ENCODE peak calls at places on chromosomes 16 and 17, in five cellular contexts. Q is A549, O is HepG2, N is K562, C is HCT116. G is an unnamed sample.
A peak's percentile ranks its signal among the peaks of the same experiment; 100 is the strongest.

GRCh38 chr17:53470626-53471025 is 352.1 kb upstream of the KIF2B start:
- DNase-seq in Q (no peak), C (no peak), O (no peak), N (no peak), G (no peak)

GRCh38 chr16:50281391-50282009 is 15.1 kb downstream of the ADCY7 start:
- DNase-seq in O (no peak), N (no peak), Q (no peak), C (no peak), G (no peak)

GRCh38 chr16:4882633-4883285 is 35.5 kb downstream of the UBN1 start:
- DNase-seq in N (peak; percentile 53), C (peak; percentile 92), Q (no peak), O (no peak), G (no peak)

GRCh38 chr17:64216385-64217248 is 46.4 kb downstream of the TEX2 start:
- DNase-seq in O (peak; percentile 94), C (no peak), N (peak; percentile 74), Q (no peak), G (peak; percentile 26)

GRCh38 chr17:50117202-50118040 is 12.5 kb downstream of the SAMD14 start:
- DNase-seq in C (peak; percentile 68), O (peak; percentile 51), N (peak; percentile 83), Q (peak; percentile 78), G (no peak)

GRCh38 chr17:7502987-7503386 is 18.8 kb downstream of the POLR2A start:
- DNase-seq in Q (no peak), O (no peak), N (peak; percentile 17), C (no peak), G (no peak)

GRCh38 chr16:69064164-69064563 is 41.3 kb upstream of the HAS3 start:
- DNase-seq in O (no peak), C (peak; percentile 73), N (no peak), Q (no peak), G (no peak)

GRCh38 chr16:17159616-17160015 is 311.1 kb downstream of the XYLT1 start:
- DNase-seq in C (no peak), N (no peak), Q (no peak), O (no peak), G (no peak)

GRCh38 chr17:40474419-40475002 is 26.9 kb downstream of the TNS4 start:
- DNase-seq in C (no peak), Q (no peak), N (peak; percentile 62), O (no peak), G (no peak)

GRCh38 chr16:79734721-79735120 is 134.2 kb upstream of the MAF start:
- DNase-seq in Q (no peak), N (no peak), O (no peak), C (no peak), G (no peak)

GRCh38 chr16:1543085-1543896 is 9.8 kb downstream of the TMEM204 start:
- DNase-seq in Q (peak; percentile 51), C (peak; percentile 31), N (peak; percentile 80), O (peak; percentile 39), G (peak; percentile 20)

GRCh38 chr17:59366773-59367656 is 35.6 kb downstream of the YPEL2 start:
- DNase-seq in Q (no peak), C (no peak), O (peak; percentile 98), N (no peak), G (no peak)

GRCh38 chr16:71878911-71879310 is 5.1 kb downstream of the ZNF821 start:
- DNase-seq in C (no peak), N (no peak), Q (no peak), O (no peak), G (no peak)

GRCh38 chr17:57783338-57783742 is 38.2 kb upstream of the CCDC182 start:
- DNase-seq in O (peak; percentile 53), Q (peak; percentile 84), N (peak; percentile 76), C (peak; percentile 18), G (no peak)

GRCh38 chr16:66899945-66900688 is 18.6 kb downstream of the CDH16 start:
- DNase-seq in O (peak; percentile 72), Q (peak; percentile 54), C (no peak), N (peak; percentile 97), G (no peak)

GRCh38 chr16:47110939-47111338 is 32.8 kb downstream of the NETO2 start:
- DNase-seq in C (no peak), Q (peak; percentile 21), N (peak; percentile 13), O (peak; percentile 17), G (no peak)

GRCh38 chr16:84941916-84942315 is 69.4 kb downstream of the ZDHHC7 start:
- DNase-seq in O (no peak), N (no peak), C (no peak), Q (no peak), G (no peak)

GRCh38 chr16:7861891-7862585 is 529.4 kb downstream of the RBFOX1 start:
- DNase-seq in Q (no peak), C (no peak), N (no peak), O (no peak), G (no peak)

GRCh38 chr17:78525511-78526160 is 51.6 kb downstream of the DNAH17 start:
- DNase-seq in N (no peak), C (no peak), O (no peak), Q (no peak), G (no peak)

GRCh38 chr17:12963505-12963904 is 54.3 kb downstream of the ELAC2 start:
- DNase-seq in O (no peak), C (no peak), Q (no peak), N (no peak), G (no peak)

GRCh38 chr17:8867361-8867981 is at the start of gene PIK3R6:
- DNase-seq in Q (no peak), O (no peak), C (no peak), N (no peak), G (no peak)

GRCh38 chr17:35701491-35701890 is 29.9 kb upstream of the RASL10B start:
- DNase-seq in C (no peak), Q (no peak), N (no peak), O (no peak), G (no peak)

GRCh38 chr17:8949061-8949622 is 16.4 kb downstream of the PIK3R5 start:
- DNase-seq in N (no peak), Q (no peak), O (no peak), C (no peak), G (no peak)

GRCh38 chr16:57149391-57149790 is 36.4 kb downstream of the PSME3IP1 start:
- DNase-seq in O (no peak), N (no peak), Q (no peak), C (no peak), G (no peak)
- TF ChIP-seq REST in O (no peak), N (no peak), Q (no peak), C (no peak), G (no peak)

GRCh38 chr16:22253272-22253671 is 43.9 kb upstream of the POLR3E start:
- DNase-seq in N (no peak), C (no peak), O (no peak), Q (no peak), G (no peak)
- TF ChIP-seq CEBPB in N (no peak), C (no peak), O (no peak), Q (no peak), G (no peak)

GRCh38 chr17:28413804-28414203 is 7.8 kb upstream of the SLC46A1 start:
- DNase-seq in O (no peak), Q (no peak), C (no peak), N (no peak), G (no peak)

GRCh38 chr17:28421775-28422305 is 15.8 kb upstream of the SLC46A1 start:
- DNase-seq in Q (no peak), C (no peak), O (no peak), N (no peak), G (no peak)

GRCh38 chr17:28412131-28412530 is 6.1 kb upstream of the SLC46A1 start:
- DNase-seq in O (no peak), N (no peak), C (no peak), Q (no peak), G (no peak)

GRCh38 chr17:28415886-28416285 is 9.9 kb upstream of the SLC46A1 start:
- DNase-seq in N (no peak), Q (no peak), O (no peak), C (no peak), G (no peak)

DNA sequence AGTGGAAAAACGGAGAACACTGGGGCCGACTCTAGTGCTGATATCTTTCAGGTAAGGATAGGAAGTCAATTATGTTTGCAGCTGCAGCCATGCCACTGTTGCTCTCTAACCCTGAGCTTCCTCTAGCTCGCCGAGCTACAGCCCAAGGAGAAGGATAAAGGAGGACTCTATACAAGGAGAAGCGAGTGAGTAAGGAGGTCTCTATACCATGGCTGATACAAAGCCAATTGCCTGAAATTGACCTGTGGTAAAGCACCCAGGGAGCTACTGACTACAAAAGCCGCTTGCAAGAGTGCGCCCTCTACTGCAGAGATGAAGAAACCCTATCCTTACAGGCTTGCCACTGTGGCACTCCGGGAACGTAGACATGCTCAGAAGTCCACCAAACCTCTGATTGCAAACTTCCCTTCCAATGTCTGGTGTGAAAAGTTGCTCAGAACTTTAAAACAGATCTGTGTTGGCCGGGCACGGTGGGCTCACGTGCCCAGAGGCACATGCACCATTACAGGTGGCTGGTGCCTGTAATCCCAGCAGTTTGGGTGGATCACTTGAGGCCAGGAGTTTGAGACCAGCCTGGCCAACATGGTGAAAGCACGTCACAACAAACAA is 10.8 kb upstream of the SLC46A1 start:
- DNase-seq in N (peak; percentile 78), C (peak; percentile 60), Q (peak; percentile 73), O (peak; percentile 87), G (no peak)
- TF ChIP-seq REST in N (no peak), C (no peak), Q (no peak), O (no peak), G (no peak)

GRCh38 chr17:45783593-45784292 is 377 bp upstream of the CRHR1 start:
- DNase-seq in C (no peak), N (peak; percentile 12), Q (peak; percentile 45), O (no peak), G (no peak)

GRCh38 chr17:45784293-45784582 is at the start of gene CRHR1:
- DNase-seq in C (no peak), N (no peak), O (no peak), Q (peak; percentile 42), G (no peak)

GRCh38 chr17:45786349-45786748 is 2.2 kb downstream of the CRHR1 start:
- DNase-seq in N (no peak), O (no peak), C (no peak), Q (no peak), G (no peak)

GRCh38 chr17:45785373-45786193 is 1.5 kb downstream of the CRHR1 start:
- DNase-seq in N (no peak), Q (no peak), O (no peak), C (no peak), G (no peak)

GRCh38 chr17:45784583-45785372 is 658 bp downstream of the CRHR1 start:
- DNase-seq in O (peak; percentile 24), N (peak; percentile 64), Q (peak; percentile 54), C (no peak), G (no peak)
- TF ChIP-seq CEBPB in O (no peak), N (no peak), Q (no peak), C (no peak), G (no peak)

G was measured in GM12878.